ENCODE peak calls at places on chromosomes 11 and 22, in ten cellular contexts. D is A549; V is endodermal cell; E is SK-N-SH; C is CD4-positive, CD25-positive, alpha-beta regulatory T cell; S is PC-3; Q is tibial artery; U is psoas muscle; G is neural progenitor cell; L is adrenal gland. Y is an unnamed sample.

GRCh38 chr11:47907499-47907898 is 59.3 kb upstream of the NUP160 start:
- DNase-seq in D (no peak), V (no peak), E (no peak), C (no peak), S (no peak), Q (no peak), U (no peak), G (no peak), L (no peak), Y (no peak)

GRCh38 chr11:33608386-33608785 is 92.2 kb downstream of the C11orf91 start:
- DNase-seq in D (no peak), V (no peak), E (peak; percentile 33), C (no peak), S (no peak), Q (no peak), U (no peak), G (no peak), L (no peak), Y (no peak)

GRCh38 chr11:18726040-18726439 is at the start of gene IGSF22:
- DNase-seq in D (no peak), V (peak; percentile 78), E (no peak), C (no peak), S (no peak), Q (no peak), U (peak; percentile 23), G (peak; percentile 67), L (no peak), Y (no peak)

GRCh38 chr11:19698493-19699292 is 13.9 kb upstream of the NAV2 start:
- DNase-seq in D (no peak), V (no peak), E (no peak), C (no peak), S (peak; percentile 38), Q (peak; percentile 87), U (peak; percentile 89), G (no peak), L (no peak), Y (no peak)

GRCh38 chr22:39287076-39287743 is 32.2 kb downstream of the RPL3 start:
- DNase-seq in D (no peak), V (no peak), E (no peak), C (peak; percentile 29), S (no peak), Q (peak; percentile 47), U (no peak), G (no peak), L (no peak), Y (no peak)

GRCh38 chr11:17767914-17768313 is 33.3 kb downstream of the KCNC1 start:
- DNase-seq in D (no peak), V (no peak), E (no peak), C (no peak), S (no peak), Q (no peak), U (peak; percentile 3), G (no peak), L (no peak), Y (no peak)

GRCh38 chr11:110177057-110177397 is 83.8 kb downstream of the ZC3H12C start:
- DNase-seq in D (no peak), V (no peak), E (no peak), C (no peak), S (no peak), Q (no peak), U (no peak), G (no peak), L (no peak), Y (no peak)

GRCh38 chr11:120185678-120186407 is 25.0 kb upstream of the OAF start:
- DNase-seq in D (no peak), V (peak; percentile 30), E (peak; percentile 53), C (no peak), S (no peak), Q (no peak), U (peak; percentile 53), G (no peak), L (peak; percentile 11), Y (no peak)

GRCh38 chr11:17381156-17381555 is 7.3 kb downstream of the KCNJ11 start:
- DNase-seq in D (no peak), V (no peak), E (no peak), C (no peak), S (no peak), Q (no peak), U (no peak), G (no peak), L (no peak), Y (no peak)

GRCh38 chr11:126265801-126266200 is 2.9 kb downstream of the SRPRA start:
- DNase-seq in D (peak; percentile 42), V (no peak), E (no peak), C (no peak), S (peak; percentile 14), Q (no peak), U (no peak), G (no peak), L (no peak), Y (no peak)

GRCh38 chr22:35219012-35219411 is 38.3 kb upstream of the HMGXB4 start:
- DNase-seq in D (peak; percentile 17), V (peak; percentile 10), E (no peak), C (no peak), S (peak; percentile 52), Q (no peak), U (no peak), G (no peak), L (no peak), Y (no peak)

GRCh38 chr11:16743478-16743877 is 5.0 kb downstream of the C11orf58 start:
- DNase-seq in D (no peak), V (no peak), E (no peak), C (no peak), S (no peak), Q (no peak), U (no peak), G (no peak), L (no peak), Y (no peak)

GRCh38 chr22:31829505-31829904 is 75.7 kb downstream of the DEPDC5 start:
- DNase-seq in D (peak; percentile 81), V (no peak), E (peak; percentile 47), C (peak; percentile 44), S (peak; percentile 89), Q (no peak), U (no peak), G (no peak), L (peak; percentile 75), Y (no peak)

GRCh38 chr11:75167617-75168016 is 16.7 kb downstream of the SLCO2B1 start:
- DNase-seq in D (no peak), V (no peak), E (no peak), C (no peak), S (no peak), Q (no peak), U (no peak), G (no peak), L (no peak), Y (no peak)

GRCh38 chr11:32090774-32091370 is at the start of gene RCN1:
- DNase-seq in D (peak; percentile 66), V (peak; percentile 95), E (peak; percentile 93), C (peak; percentile 45), S (peak; percentile 61), Q (peak; percentile 51), U (peak; percentile 79), G (peak; percentile 97), L (peak; percentile 62), Y (no peak)

GRCh38 chr11:1176224-1177019 is 18.7 kb downstream of the MUC5AC start:
- DNase-seq in D (no peak), V (no peak), E (no peak), C (no peak), S (no peak), Q (no peak), U (peak; percentile 38), G (no peak), L (no peak), Y (no peak)

GRCh38 chr11:115455606-115456005 is 48.6 kb downstream of the CADM1 start:
- DNase-seq in D (no peak), V (no peak), E (no peak), C (no peak), S (no peak), Q (no peak), U (no peak), G (no peak), L (no peak), Y (no peak)

GRCh38 chr11:15186146-15186545 is 71.4 kb downstream of the INSC start:
- DNase-seq in D (no peak), V (no peak), E (no peak), C (no peak), S (no peak), Q (no peak), U (no peak), G (no peak), L (no peak), Y (no peak)
- H3K4me3 ChIP-seq in D (no peak overlapping the region), V (no peak overlapping the region), E (no peak overlapping the region), C (no peak overlapping the region), S (no peak overlapping the region), Q (no peak overlapping the region), U (no peak overlapping the region), G (no peak overlapping the region), L (no peak overlapping the region), Y (no peak overlapping the region)

GRCh38 chr11:111413849-111414248 is 34.8 kb upstream of the POU2AF1 start:
- DNase-seq in D (no peak), V (peak; percentile 13), E (no peak), C (no peak), S (no peak), Q (no peak), U (no peak), G (no peak), L (no peak), Y (no peak)
- H3K4me1 ChIP-seq in D (no peaks in the 10 kb centered on the region), V (no peaks in the 10 kb centered on the region), E (no peaks in the 10 kb centered on the region), C (peaks cover 21% of the 10 kb centered on the region), S (no peaks in the 10 kb centered on the region), Q (peaks cover 19% of the 10 kb centered on the region), U (peaks cover 24% of the 10 kb centered on the region), G (no peaks in the 10 kb centered on the region), L (no peaks in the 10 kb centered on the region), Y (peaks cover 3% of the 10 kb centered on the region)

GRCh38 chr22:17845340-17845739 is 71.1 kb upstream of the BID start:
- DNase-seq in D (no peak), V (no peak), E (no peak), C (no peak), S (no peak), Q (no peak), U (no peak), G (no peak), L (no peak), Y (no peak)
- H3K27ac ChIP-seq in D (no peak overlapping the region), V (no peak overlapping the region), E (peak overlapping the region; percentile 94), C (no peak overlapping the region), S (no peak overlapping the region), Q (peak overlapping the region; percentile 82), U (peak overlapping the region; percentile 83), G (no peak overlapping the region), L (no peak overlapping the region), Y (no peak overlapping the region)

GRCh38 chr11:134032031-134032430 is 36.8 kb upstream of the JAM3 start:
- DNase-seq in D (no peak), V (no peak), E (no peak), C (no peak), S (no peak), Q (no peak), U (no peak), G (no peak), L (no peak), Y (no peak)

GRCh38 chr11:134033276-134033675 is 35.6 kb upstream of the JAM3 start:
- DNase-seq in D (no peak), V (no peak), E (no peak), C (no peak), S (no peak), Q (no peak), U (no peak), G (no peak), L (no peak), Y (no peak)

GRCh38 chr11:134034496-134035381 is 34.1 kb upstream of the JAM3 start:
- DNase-seq in D (no peak), V (no peak), E (no peak), C (peak; percentile 24), S (peak; percentile 17), Q (no peak), U (no peak), G (no peak), L (peak; percentile 75), Y (no peak)

GRCh38 chr11:134032501-134033091 is 36.3 kb upstream of the JAM3 start:
- DNase-seq in D (no peak), V (peak; percentile 63), E (no peak), C (peak; percentile 17), S (no peak), Q (no peak), U (no peak), G (no peak), L (no peak), Y (peak; percentile 21)

GRCh38 chr11:134033696-134034491 is 35.0 kb upstream of the JAM3 start:
- DNase-seq in D (peak; percentile 42), V (peak; percentile 96), E (peak; percentile 88), C (peak; percentile 88), S (peak; percentile 62), Q (peak; percentile 85), U (peak; percentile 82), G (peak; percentile 93), L (peak; percentile 86), Y (peak; percentile 62)
- H3K4me3 ChIP-seq in D (no peak overlapping the region), V (no peak overlapping the region), E (no peak overlapping the region), C (peak overlapping the region; percentile 34), S (no peak overlapping the region), Q (peak overlapping the region; percentile 42), U (peak overlapping the region; percentile 53), G (no peak overlapping the region), L (no peak overlapping the region), Y (peak overlapping the region; percentile 25)